ENCODE peak calls at places on chromosomes 13 and 19, in ten cellular contexts. S is effector memory CD4-positive, alpha-beta T cell; U is breast epithelium; R is stomach; J is mammary epithelial cell; D is cardiac fibroblast; G is left ventricle myocardium inferior; M is astrocyte of the cerebellum; Q is psoas muscle; F is lower leg skin. X is an unnamed sample.

GRCh38 chr13:100511422-100511821 is 77.2 kb downstream of the GGACT start:
- DNase-seq in S (no peak), U (no peak), R (no peak), J (no peak), D (no peak), G (no peak), M (no peak), Q (no peak), F (no peak), X (no peak)

GRCh38 chr19:31253816-31254551 is 95.3 kb downstream of the TSHZ3 start:
- DNase-seq in S (no peak), U (no peak), R (no peak), J (peak), D (peak), G (no peak), M (peak), Q (peak), F (no peak), X (no peak)

GRCh38 chr13:50386527-50387123 is 371.4 kb downstream of the KCNRG start:
- DNase-seq in S (no peak), U (no peak), R (no peak), J (no peak), D (peak), G (peak), M (no peak), Q (no peak), F (no peak), X (no peak)

GRCh38 chr13:51839711-51840110 is 5.3 kb downstream of the TMEM272 start:
- DNase-seq in S (no peak), U (no peak), R (no peak), J (no peak), D (no peak), G (no peak), M (no peak), Q (no peak), F (no peak), X (no peak)

GRCh38 chr13:99687728-99688397 is 186.6 kb downstream of the TM9SF2 start:
- DNase-seq in S (no peak), U (no peak), R (no peak), J (no peak), D (no peak), G (no peak), M (peak), Q (no peak), F (no peak), X (no peak)

GRCh38 chr13:32894589-32895001 is 121.6 kb upstream of the KL start:
- DNase-seq in S (no peak), U (no peak), R (no peak), J (peak), D (peak), G (no peak), M (no peak), Q (no peak), F (no peak), X (no peak)

GRCh38 chr13:70623260-70623659 is 515.0 kb upstream of the KLHL1 start:
- DNase-seq in S (no peak), U (no peak), R (no peak), J (no peak), D (peak), G (no peak), M (no peak), Q (no peak), F (no peak), X (no peak)

GRCh38 chr19:32104465-32105235 is 240.8 kb upstream of the ZNF507 start:
- DNase-seq in S (no peak), U (no peak), R (no peak), J (peak), D (no peak), G (no peak), M (no peak), Q (no peak), F (no peak), X (no peak)

GRCh38 chr13:20446405-20446804 is 79.3 kb downstream of the CRYL1 start:
- DNase-seq in S (no peak), U (no peak), R (no peak), J (no peak), D (no peak), G (no peak), M (no peak), Q (no peak), F (no peak), X (no peak)

GRCh38 chr19:11480927-11481776 is at the start of gene ELAVL3:
- DNase-seq in S (no peak), U (no peak), R (no peak), J (no peak), D (no peak), G (no peak), M (no peak), Q (no peak), F (no peak), X (no peak)

GRCh38 chr19:54518844-54519243 is 16.2 kb downstream of the LAIR2 start:
- DNase-seq in S (no peak), U (no peak), R (no peak), J (peak), D (peak), G (no peak), M (no peak), Q (no peak), F (no peak), X (no peak)

GRCh38 chr19:46180701-46181385 is 32.8 kb downstream of the IGFL2 start:
- DNase-seq in S (no peak), U (no peak), R (no peak), J (peak), D (peak), G (no peak), M (no peak), Q (no peak), F (no peak), X (no peak)

GRCh38 chr13:113607056-113607455 is 22.5 kb downstream of the TFDP1 start:
- DNase-seq in S (no peak), U (no peak), R (no peak), J (no peak), D (no peak), G (no peak), M (no peak), Q (no peak), F (no peak), X (no peak)

GRCh38 chr13:113607477-113608245 is 23.1 kb downstream of the TFDP1 start:
- DNase-seq in S (no peak), U (no peak), R (peak), J (no peak), D (no peak), G (no peak), M (no peak), Q (no peak), F (no peak), X (no peak)

GRCh38 chr13:113604186-113604585 is 19.6 kb downstream of the TFDP1 start:
- DNase-seq in S (no peak), U (no peak), R (no peak), J (no peak), D (no peak), G (no peak), M (no peak), Q (no peak), F (no peak), X (no peak)

GRCh38 chr13:113605461-113605860 is 20.9 kb downstream of the TFDP1 start:
- DNase-seq in S (no peak), U (no peak), R (no peak), J (no peak), D (no peak), G (no peak), M (no peak), Q (no peak), F (no peak), X (no peak)

GRCh38 chr13:113605866-113606438 is 21.4 kb downstream of the TFDP1 start:
- DNase-seq in S (no peak), U (no peak), R (no peak), J (no peak), D (no peak), G (no peak), M (no peak), Q (no peak), F (no peak), X (no peak)
- H3K4me3 ChIP-seq in S (no peak), U (no peak), R (no peak), J (no peak), D (no peak), G (no peak), M (no peak), Q (no peak), F (no peak), X (no peak)

DNA sequence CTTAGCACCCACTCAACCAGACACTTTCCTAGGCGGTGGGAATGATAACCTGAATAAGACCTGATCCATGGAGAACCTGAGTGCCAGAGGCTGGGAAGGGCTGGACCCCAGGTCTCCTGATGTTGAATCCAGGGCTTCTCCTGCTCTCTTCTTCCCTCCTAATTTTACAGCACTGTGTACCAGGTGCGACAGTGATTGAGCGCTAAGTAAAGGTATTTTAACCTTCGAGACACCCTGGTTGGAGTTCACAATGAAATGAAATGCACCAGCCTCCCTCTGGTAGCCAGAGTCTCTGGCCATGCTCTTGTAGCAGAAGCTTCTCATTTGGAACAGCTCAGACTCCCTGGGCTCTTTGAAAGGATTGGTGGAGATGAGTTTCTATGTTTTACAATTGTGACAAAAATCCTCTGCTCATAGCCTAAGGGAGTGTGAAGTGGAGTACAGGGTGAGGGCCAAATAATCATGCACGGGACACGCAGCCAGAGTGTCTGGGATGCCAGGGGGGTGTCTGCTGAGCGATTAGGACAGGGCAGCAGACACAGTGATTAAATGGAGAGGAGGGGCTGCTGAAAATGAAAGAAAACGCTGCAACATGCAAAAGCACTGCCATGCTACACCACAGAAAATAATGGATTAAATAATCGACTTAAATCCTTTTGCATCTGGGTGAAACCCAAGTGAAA is 83.7 kb downstream of the FAM216B start:
- DNase-seq in S (no peak), U (no peak), R (no peak), J (no peak), D (no peak), G (no peak), M (no peak), Q (no peak), F (no peak), X (no peak)
- H3K4me3 ChIP-seq in S (no peak), U (no peak), R (no peak), J (no peak), D (no peak), G (peak), M (no peak), Q (no peak), F (no peak), X (no peak)

GRCh38 chr19:16825312-16826168 is 3.7 kb upstream of the SIN3B start:
- DNase-seq in S (no peak), U (peak), R (peak), J (peak), D (peak), G (peak), M (peak), Q (peak), F (peak), X (no peak)

GRCh38 chr19:16828990-16829821 is at the start of gene SIN3B:
- DNase-seq in S (peak), U (peak), R (peak), J (peak), D (peak), G (peak), M (peak), Q (peak), F (peak), X (no peak)

GRCh38 chr19:16831531-16831930 is 2.3 kb downstream of the SIN3B start:
- DNase-seq in S (no peak), U (no peak), R (no peak), J (no peak), D (no peak), G (no peak), M (no peak), Q (no peak), F (no peak), X (no peak)

GRCh38 chr19:16830679-16831078 is 1.5 kb downstream of the SIN3B start:
- DNase-seq in S (no peak), U (no peak), R (no peak), J (no peak), D (peak), G (no peak), M (peak), Q (no peak), F (no peak), X (no peak)

GRCh38 chr19:16829822-16830289 is 658 bp downstream of the SIN3B start:
- DNase-seq in S (no peak), U (no peak), R (no peak), J (no peak), D (no peak), G (no peak), M (no peak), Q (no peak), F (no peak), X (no peak)
- H3K4me3 ChIP-seq in S (peak), U (peak), R (peak), J (peak), D (peak), G (peak), M (peak), Q (peak), F (peak), X (peak)

GRCh38 chr13:107866007-107866665 is 349.2 kb downstream of the LIG4 start:
- DNase-seq in S (no peak), U (no peak), R (no peak), J (peak), D (peak), G (no peak), M (no peak), Q (no peak), F (no peak), X (no peak)
- H3K4me3 ChIP-seq in S (no peak), U (peak), R (peak), J (peak), D (peak), G (peak), M (peak), Q (peak), F (no peak), X (peak)

GRCh38 chr19:289651-290538 is 1.3 kb downstream of the PLPP2 start:
- DNase-seq in S (peak), U (peak), R (peak), J (peak), D (peak), G (no peak), M (peak), Q (no peak), F (peak), X (no peak)
- H3K4me3 ChIP-seq in S (no peak), U (peak), R (peak), J (peak), D (no peak), G (peak), M (peak), Q (no peak), F (no peak), X (no peak)

GRCh38 chr13:89686171-89686570 is 1661.3 kb upstream of the MIR17HG start:
- DNase-seq in S (no peak), U (no peak), R (no peak), J (no peak), D (no peak), G (no peak), M (no peak), Q (no peak), F (no peak), X (no peak)
- H3K4me3 ChIP-seq in S (no peak), U (no peak), R (no peak), J (no peak), D (no peak), G (no peak), M (no peak), Q (no peak), F (no peak), X (no peak)

DNA sequence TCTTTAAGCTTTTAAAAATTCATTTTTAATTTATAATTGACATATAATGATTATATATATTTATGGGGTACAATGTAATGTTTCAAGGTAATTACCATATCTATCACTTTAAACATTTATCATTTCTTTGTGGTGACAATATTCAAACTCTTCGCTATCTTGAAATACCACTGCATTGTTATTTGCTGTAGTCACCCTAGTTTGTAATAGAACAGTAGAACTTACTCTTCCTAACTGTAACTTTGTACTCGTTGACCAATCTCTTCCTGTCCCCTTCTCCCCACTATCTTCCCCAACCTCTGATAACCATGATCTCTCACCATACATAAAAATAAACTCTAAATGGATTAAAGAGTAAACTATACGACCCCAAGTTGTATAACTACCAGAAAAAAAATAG is 20.4 kb downstream of the COG6 start:
- DNase-seq in S (no peak), U (no peak), R (no peak), J (no peak), D (peak), G (no peak), M (no peak), Q (no peak), F (no peak), X (no peak)
- H3K4me3 ChIP-seq in S (no peak), U (no peak), R (no peak), J (no peak), D (no peak), G (no peak), M (no peak), Q (no peak), F (no peak), X (no peak)